ENCODE peak calls at places on chromosomes 2 and 18, in nine cellular contexts. S is astrocyte of the spinal cord, F is psoas muscle, H is mammary epithelial cell, O is AG09309, Y is choroid plexus epithelial cell, C is heart right ventricle, J is A549, M is right atrium auricular region. N is an unnamed sample.

GRCh38 chr2:74658516-74658915 is 4.5 kb downstream of the SEMA4F start:
- DNase-seq in S (peak), M (no peak), H (no peak), F (no peak), C (no peak), J (no peak), Y (peak), O (peak), N (no peak)

GRCh38 chr2:12796617-12797016 is 79.9 kb downstream of the TRIB2 start:
- DNase-seq in F (peak), S (no peak), M (no peak), C (peak), J (no peak), Y (no peak), O (no peak), H (no peak), N (no peak)

GRCh38 chr2:3001595-3002184 is 375.9 kb downstream of the EIPR1 start:
- DNase-seq in S (no peak), Y (peak), F (no peak), M (no peak), C (no peak), J (no peak), O (no peak), H (no peak), N (no peak)

GRCh38 chr2:174577967-174578589 is 19.5 kb downstream of the WIPF1 start:
- DNase-seq in H (peak), Y (peak), J (no peak), F (no peak), O (no peak), S (peak), M (no peak), C (no peak), N (peak)

GRCh38 chr18:44686156-44686555 is 5.5 kb downstream of the SETBP1 start:
- DNase-seq in O (no peak), Y (no peak), J (no peak), C (no peak), M (no peak), H (peak), S (no peak), F (no peak), N (no peak)

GRCh38 chr2:72140621-72140960 is 7.1 kb downstream of the CYP26B1 start:
- DNase-seq in M (peak), O (no peak), S (no peak), J (no peak), C (no peak), F (no peak), Y (no peak), H (no peak), N (no peak)

GRCh38 chr2:27804146-27804545 is 32.6 kb downstream of the MRPL33 start:
- DNase-seq in J (no peak), O (no peak), S (peak), F (no peak), H (peak), M (no peak), C (no peak), Y (peak), N (no peak)

GRCh38 chr2:15435474-15435873 is 125.7 kb downstream of the NBAS start:
- DNase-seq in O (no peak), S (no peak), F (no peak), C (no peak), M (no peak), H (no peak), J (no peak), Y (no peak), N (no peak)

GRCh38 chr18:4358618-4359017 is 96.5 kb downstream of the DLGAP1 start:
- DNase-seq in M (no peak), J (no peak), F (no peak), H (no peak), O (no peak), S (no peak), C (no peak), Y (no peak), N (no peak)

GRCh38 chr2:218471070-218471469 is 52.1 kb downstream of the VIL1 start:
- DNase-seq in O (no peak), Y (no peak), M (no peak), H (no peak), J (no peak), F (no peak), C (no peak), S (no peak), N (no peak)

GRCh38 chr2:240912878-240913809 is 7.0 kb downstream of the CROCC2 start:
- DNase-seq in C (no peak), S (peak), J (no peak), O (no peak), F (no peak), Y (no peak), H (peak), M (no peak), N (no peak)

GRCh38 chr2:12321017-12321641 is 395.6 kb upstream of the TRIB2 start:
- DNase-seq in S (peak), H (peak), J (no peak), M (peak), O (peak), F (peak), Y (peak), C (peak), N (no peak)

DNA sequence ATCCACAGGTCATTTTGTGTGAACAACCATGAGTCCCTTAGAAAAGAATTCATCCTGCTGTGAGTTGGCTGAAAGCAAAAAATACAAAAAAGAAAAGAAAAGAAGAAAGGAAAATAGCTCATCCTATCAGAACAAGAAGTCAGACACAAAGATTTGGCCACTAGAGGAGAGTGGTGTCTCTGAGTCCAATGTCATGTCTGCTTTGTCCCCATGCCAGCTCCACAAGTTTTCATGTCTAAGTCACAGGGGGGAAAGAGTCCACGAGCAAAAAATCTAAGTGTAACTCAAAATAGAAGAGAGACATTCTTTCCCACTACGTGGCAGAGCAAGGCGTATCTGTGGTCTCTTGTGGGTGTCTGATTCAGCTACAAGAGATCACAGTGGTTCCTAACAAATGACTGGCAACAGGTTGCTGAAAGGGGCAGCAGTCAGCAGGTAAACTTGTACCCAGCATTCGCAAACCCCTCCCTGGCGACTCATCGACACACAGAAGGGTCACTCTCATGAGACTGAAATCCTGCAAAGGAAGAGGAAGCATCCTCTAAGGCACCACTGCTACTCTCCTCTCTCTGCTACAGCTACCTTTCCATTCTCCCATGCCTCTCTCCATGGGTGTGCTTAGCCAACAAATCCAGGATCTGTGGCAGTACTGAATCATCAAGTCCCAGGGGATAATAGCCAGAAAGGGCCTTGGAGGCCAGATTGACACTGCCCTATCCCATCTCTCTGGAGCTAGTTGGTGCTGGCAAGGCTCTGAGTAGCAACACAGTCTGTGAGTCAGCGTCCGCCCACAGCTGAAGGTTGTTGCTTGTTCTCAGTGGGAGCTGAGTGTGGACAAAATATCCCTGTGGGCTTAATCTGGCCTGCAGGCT is 123.0 kb upstream of the SLC39A10 start:
- DNase-seq in H (peak), C (peak), S (peak), J (peak), F (peak), M (peak), O (peak), Y (peak), N (no peak)
- H3K4me3 ChIP-seq in H (no peak), C (peak), S (no peak), J (no peak), F (no peak), M (no peak), O (peak), Y (peak), N (no peak)

GRCh38 chr2:60880988-60881932 is at the start of gene REL:
- DNase-seq in S (peak), Y (peak), H (peak), C (peak), J (peak), F (peak), M (peak), O (peak), N (peak)
- TF ChIP-seq CTCF in S (peak), Y (peak), H (peak), C (no peak), J (no peak), F (peak), M (peak), O (peak), N (peak)

GRCh38 chr18:3269900-3270299 is 8.0 kb downstream of the MYL12B start:
- DNase-seq in M (no peak), H (no peak), J (no peak), C (no peak), O (no peak), S (no peak), Y (no peak), F (no peak), N (no peak)
- H3K4me3 ChIP-seq in M (no peak), H (no peak), J (no peak), C (no peak), O (no peak), S (no peak), Y (no peak), F (no peak), N (no peak)

GRCh38 chr18:32238635-32239268 is 48.9 kb downstream of the MEP1B start:
- DNase-seq in J (no peak), H (no peak), S (no peak), C (no peak), O (no peak), Y (no peak), F (no peak), M (no peak), N (no peak)
- TF ChIP-seq CTCF in J (no peak), H (peak), S (no peak), C (no peak), O (no peak), Y (no peak), F (no peak), M (no peak), N (no peak)

N was measured in retinal pigment epithelial cell.